ENCODE peak calls at places on chromosomes 7 and 10, in eight cellular contexts. X, R, S, J, D, A, G and K are unnamed samples.

GRCh38 chr7:22193361-22194016 is 163.5 kb downstream of the RAPGEF5 start:
- DNase-seq in X (no peak), R (peak), S (no peak), J (no peak), D (peak), A (no peak), G (no peak), K (no peak)

GRCh38 chr7:11203224-11203623 is 229.6 kb downstream of the PHF14 start:
- DNase-seq in X (no peak), R (no peak), S (no peak), J (no peak), D (no peak), A (no peak), G (no peak), K (no peak)

GRCh38 chr7:34341331-34341730 is 316.7 kb upstream of the NPSR1 start:
- DNase-seq in X (no peak), R (peak), S (no peak), J (no peak), D (no peak), A (no peak), G (no peak), K (no peak)

GRCh38 chr7:36116347-36117200 is 36.5 kb upstream of the EEPD1 start:
- DNase-seq in X (no peak), R (no peak), S (no peak), J (no peak), D (no peak), A (no peak), G (no peak), K (no peak)

GRCh38 chr10:115936926-115937755 is 335.9 kb downstream of the GFRA1 start:
- DNase-seq in X (no peak), R (no peak), S (no peak), J (no peak), D (no peak), A (no peak), G (no peak), K (no peak)

GRCh38 chr7:123122951-123123350 is 76.8 kb downstream of the SLC13A1 start:
- DNase-seq in X (no peak), R (no peak), S (no peak), J (no peak), D (no peak), A (no peak), G (no peak), K (no peak)

GRCh38 chr10:43138757-43139241 is 554 bp downstream of the CSGALNACT2 start:
- DNase-seq in X (no peak), R (no peak), S (no peak), J (no peak), D (no peak), A (peak), G (peak), K (no peak)

GRCh38 chr10:1301138-1301537 is 245.0 kb downstream of the WDR37 start:
- DNase-seq in X (no peak), R (no peak), S (no peak), J (no peak), D (no peak), A (no peak), G (no peak), K (no peak)

GRCh38 chr7:44415047-44415446 is 75.4 kb downstream of the NUDCD3 start:
- DNase-seq in X (no peak), R (no peak), S (no peak), J (no peak), D (no peak), A (no peak), G (no peak), K (no peak)

GRCh38 chr10:42979181-42979580 is 97.7 kb upstream of the RET start:
- DNase-seq in X (no peak), R (no peak), S (no peak), J (no peak), D (no peak), A (no peak), G (no peak), K (no peak)

DNA sequence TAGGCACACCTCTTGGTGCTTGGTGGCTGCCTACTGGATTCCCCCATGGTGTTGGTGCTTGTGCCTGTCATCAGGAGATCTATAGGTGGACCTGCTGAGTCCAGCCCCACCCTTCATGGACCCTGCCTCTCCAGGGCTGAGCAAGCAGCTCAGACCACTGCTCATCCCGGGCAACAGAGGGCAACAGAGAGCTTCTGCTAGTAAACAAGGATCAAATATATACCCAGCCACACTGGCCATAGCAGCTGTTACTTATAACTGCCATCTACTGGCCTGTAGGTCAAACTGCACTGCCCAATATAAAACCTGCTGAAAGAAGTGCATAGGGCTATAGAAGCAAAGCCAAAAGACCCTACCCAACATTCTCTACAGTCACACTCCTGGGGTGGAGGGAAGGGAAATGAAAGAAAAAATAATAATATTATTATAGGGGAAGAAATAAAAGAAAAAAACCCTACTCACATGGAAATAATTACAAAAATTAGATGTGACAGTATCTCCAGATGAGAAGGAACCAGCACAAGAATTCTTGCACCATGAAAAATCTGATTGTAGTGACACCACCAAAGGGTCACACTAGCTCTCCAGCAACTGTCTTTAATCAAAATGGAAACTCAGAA is 54.9 kb upstream of the ZNF800 start:
- DNase-seq in X (peak), R (peak), S (no peak), J (no peak), D (peak), A (no peak), G (peak), K (no peak)
- TF ChIP-seq CTCF in X (peak), R (peak), S (peak), J (no peak), D (peak), A (no peak), G (peak), K (peak)

GRCh38 chr10:72044417-72045041 is 43.8 kb downstream of the SPOCK2 start:
- DNase-seq in X (no peak), R (peak), S (no peak), J (peak), D (no peak), A (no peak), G (no peak), K (no peak)
- TF ChIP-seq CTCF in X (no peak), R (peak), S (peak), J (peak), D (peak), A (peak), G (no peak), K (peak)

GRCh38 chr10:69801094-69801433 is 642 bp upstream of the COL13A1 start:
- DNase-seq in X (peak), R (peak), S (peak), J (peak), D (peak), A (peak), G (peak), K (no peak)
- TF ChIP-seq CTCF in X (peak), R (peak), S (peak), J (peak), D (peak), A (peak), G (peak), K (peak)

DNA sequence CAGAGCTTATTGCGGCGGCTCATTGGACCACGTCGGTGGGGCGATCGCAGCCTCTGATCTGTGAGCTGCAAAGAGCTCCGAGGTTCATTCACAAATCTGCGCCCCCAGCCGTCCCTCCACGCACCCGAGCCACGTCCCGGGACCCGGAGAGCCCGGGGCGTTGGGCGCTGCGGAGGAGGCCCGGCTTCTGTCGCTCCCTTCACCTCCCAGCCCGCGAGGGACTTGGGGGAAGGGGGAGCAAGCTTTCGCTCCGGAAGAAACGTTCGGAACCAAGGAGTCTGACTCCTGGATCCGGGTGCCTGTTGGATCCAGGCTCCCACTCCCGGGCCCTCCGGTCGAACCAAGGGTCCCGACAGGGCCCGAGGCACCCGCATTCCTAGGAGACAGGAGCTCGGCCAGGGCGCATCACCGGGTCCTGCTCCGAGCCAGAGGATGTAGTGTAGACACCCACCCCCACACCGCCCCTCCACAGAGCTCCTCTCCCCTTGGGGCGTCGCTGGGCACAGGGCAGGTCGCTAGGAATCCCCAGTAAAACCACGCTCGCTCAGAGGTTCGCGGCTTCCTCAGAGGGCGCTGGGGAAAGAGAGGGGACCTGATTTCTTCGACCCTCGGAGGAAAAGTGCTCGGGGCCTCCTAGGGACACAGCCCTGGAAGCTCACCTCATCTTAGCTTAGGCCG is 7.9 kb upstream of the EN2 start:
- DNase-seq in X (no peak), R (no peak), S (peak), J (no peak), D (no peak), A (no peak), G (no peak), K (no peak)
- TF ChIP-seq CTCF in X (no peak), R (no peak), S (no peak), J (no peak), D (no peak), A (no peak), G (no peak), K (no peak)

GRCh38 chr10:88372051-88372450 is 211.1 kb downstream of the RNLS start:
- DNase-seq in X (no peak), R (no peak), S (no peak), J (no peak), D (no peak), A (no peak), G (no peak), K (no peak)

GRCh38 chr10:88374392-88375145 is 208.5 kb downstream of the RNLS start:
- DNase-seq in X (no peak), R (no peak), S (no peak), J (no peak), D (no peak), A (no peak), G (no peak), K (no peak)

GRCh38 chr10:88377510-88377909 is 205.6 kb downstream of the RNLS start:
- DNase-seq in X (no peak), R (no peak), S (no peak), J (no peak), D (no peak), A (no peak), G (no peak), K (no peak)

GRCh38 chr10:88370713-88371112 is 212.4 kb downstream of the RNLS start:
- DNase-seq in X (no peak), R (no peak), S (no peak), J (no peak), D (no peak), A (no peak), G (no peak), K (no peak)

GRCh38 chr10:88372881-88373592 is 210.1 kb downstream of the RNLS start:
- DNase-seq in X (no peak), R (no peak), S (no peak), J (no peak), D (no peak), A (no peak), G (no peak), K (no peak)
- TF ChIP-seq CTCF in X (no peak), R (no peak), S (no peak), J (no peak), D (no peak), A (no peak), G (no peak), K (no peak)

GRCh38 chr7:76261329-76261728 is 41.1 kb upstream of the HSPB1 start:
- DNase-seq in X (no peak), R (no peak), S (no peak), J (no peak), D (no peak), A (no peak), G (no peak), K (no peak)
- TF ChIP-seq CTCF in X (no peak), R (no peak), S (no peak), J (no peak), D (no peak), A (no peak), G (no peak), K (no peak)

GRCh38 chr7:8455426-8455825 is 22.0 kb downstream of the NXPH1 start:
- DNase-seq in X (no peak), R (no peak), S (no peak), J (no peak), D (no peak), A (no peak), G (no peak), K (no peak)

DNA sequence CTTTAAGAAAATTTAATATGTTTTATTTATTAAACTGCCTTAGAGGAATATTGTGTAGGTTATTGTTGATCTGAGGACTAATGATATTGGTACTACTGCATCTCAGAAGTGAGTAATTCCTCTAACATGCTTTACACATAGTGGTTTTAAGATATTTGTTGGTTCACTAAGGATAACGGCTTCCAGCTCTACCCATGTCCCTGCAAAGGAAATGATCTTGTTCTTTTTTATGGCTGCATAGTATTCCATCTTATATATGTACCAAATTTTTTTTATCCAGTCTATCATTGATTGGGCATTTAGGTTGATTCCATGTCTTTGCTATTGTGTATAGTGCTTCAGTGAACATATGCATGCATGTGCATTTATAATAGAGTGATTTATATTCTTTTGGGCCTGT is 20.1 kb downstream of the NXPH1 start:
- DNase-seq in X (no peak), R (no peak), S (no peak), J (no peak), D (no peak), A (no peak), G (no peak), K (no peak)
- TF ChIP-seq CTCF in X (no peak), R (no peak), S (no peak), J (no peak), D (no peak), A (no peak), G (no peak), K (no peak)